ENCODE peak calls at places on chromosomes 12 and 14, in seven cellular contexts. Z is AG08395; W is cardiac muscle cell; C is K562; N is mammary epithelial cell; U is activated CD8-positive, alpha-beta memory T cell treated with anti-CD3 and anti-CD28 coated beads for 1 hour; T is foreskin melanocyte. J is an unnamed sample.

GRCh38 chr12:72134934-72135333 is 137.2 kb upstream of the TRHDE start:
- DNase-seq in U (no peak), N (peak), C (no peak), Z (no peak), T (no peak), W (no peak), J (no peak)

GRCh38 chr14:100293497-100294212 is 12.6 kb downstream of the SLC25A29 start:
- DNase-seq in N (no peak), W (no peak), C (no peak), U (no peak), Z (no peak), T (no peak), J (peak)

GRCh38 chr12:50514526-50515276 is 9.9 kb downstream of the DIP2B start:
- DNase-seq in T (no peak), N (no peak), Z (no peak), U (no peak), W (no peak), C (no peak), J (no peak)

GRCh38 chr12:100472325-100472724 is 1.3 kb upstream of the NR1H4 start:
- DNase-seq in Z (no peak), T (no peak), C (no peak), N (no peak), W (peak), U (no peak), J (no peak)

GRCh38 chr14:53304726-53305381 is 151.7 kb upstream of the DDHD1 start:
- DNase-seq in T (no peak), U (no peak), Z (no peak), N (no peak), C (no peak), W (no peak), J (no peak)

GRCh38 chr14:64706119-64706465 is 1.9 kb downstream of the PLEKHG3 start:
- DNase-seq in U (no peak), T (no peak), C (no peak), W (no peak), Z (no peak), N (no peak), J (no peak)

GRCh38 chr12:104828015-104828414 is 130.1 kb downstream of the SLC41A2 start:
- DNase-seq in Z (no peak), T (no peak), C (no peak), W (no peak), U (no peak), N (peak), J (no peak)

GRCh38 chr12:105485321-105485910 is 154.9 kb downstream of the C12orf75 start:
- DNase-seq in W (peak), U (no peak), T (no peak), N (no peak), Z (no peak), C (no peak), J (no peak)

GRCh38 chr12:120102189-120103043 is 14.1 kb downstream of the RAB35 start:
- DNase-seq in T (no peak), W (no peak), Z (no peak), U (no peak), N (no peak), C (no peak), J (no peak)

GRCh38 chr12:31118347-31118830 is 44.7 kb downstream of the DDX11 start:
- DNase-seq in W (no peak), N (no peak), C (peak), T (peak), Z (peak), U (no peak), J (no peak)

GRCh38 chr12:52496590-52497071 is 3.6 kb upstream of the KRT6A start:
- DNase-seq in C (no peak), U (no peak), N (peak), Z (peak), W (peak), T (no peak), J (no peak)

GRCh38 chr14:75558440-75558839 is 20.0 kb upstream of the FLVCR2 start:
- DNase-seq in C (no peak), Z (no peak), N (no peak), U (no peak), T (no peak), W (no peak), J (no peak)

GRCh38 chr12:12872934-12873275 is 18.5 kb upstream of the GPRC5A start:
- DNase-seq in W (no peak), Z (no peak), T (no peak), N (peak), C (no peak), U (no peak), J (no peak)

GRCh38 chr14:81435578-81436295 is 35.6 kb upstream of the STON2 start:
- DNase-seq in U (no peak), W (peak), N (peak), Z (peak), T (no peak), C (peak), J (peak)

GRCh38 chr12:123398918-123399617 is 15.1 kb downstream of the KMT5A start:
- DNase-seq in U (no peak), N (no peak), Z (peak), C (no peak), W (no peak), T (no peak), J (no peak)

GRCh38 chr14:78709795-78710569 is 539.8 kb downstream of the NRXN3 start:
- DNase-seq in W (no peak), T (peak), U (no peak), Z (no peak), N (no peak), C (no peak), J (no peak)

GRCh38 chr14:103542545-103543088 is 13.6 kb downstream of the TRMT61A start:
- DNase-seq in N (no peak), U (no peak), C (no peak), T (no peak), W (no peak), Z (peak), J (no peak)

GRCh38 chr12:91191516-91192111 is 9.0 kb upstream of the DCN start:
- DNase-seq in Z (no peak), C (no peak), N (no peak), W (no peak), U (no peak), T (no peak), J (no peak)

GRCh38 chr12:60201891-60202290 is 606.1 kb downstream of the SLC16A7 start:
- DNase-seq in Z (no peak), W (peak), N (no peak), T (no peak), C (no peak), U (no peak), J (no peak)

GRCh38 chr14:100557658-100558057 is 29.6 kb downstream of the BEGAIN start:
- DNase-seq in N (no peak), T (no peak), Z (no peak), U (no peak), W (no peak), C (no peak), J (no peak)

GRCh38 chr14:50113381-50113811 is 3.0 kb downstream of the VCPKMT start:
- DNase-seq in N (no peak), T (no peak), Z (no peak), C (no peak), W (no peak), U (no peak), J (no peak)

GRCh38 chr14:33475623-33476022 is 475.3 kb downstream of the EGLN3 start:
- DNase-seq in C (no peak), W (peak), Z (no peak), U (no peak), N (peak), T (peak), J (peak)

GRCh38 chr12:34287986-34288962 is 266.0 kb downstream of the ALG10 start:
- DNase-seq in W (no peak), N (no peak), C (no peak), U (no peak), Z (no peak), T (no peak), J (no peak)

GRCh38 chr12:94525951-94526350 is 66.3 kb upstream of the CEP83 start:
- DNase-seq in T (no peak), Z (no peak), U (no peak), W (no peak), C (no peak), N (no peak), J (no peak)

GRCh38 chr12:43180242-43180641 is 371.8 kb downstream of the ADAMTS20 start:
- DNase-seq in C (no peak), N (no peak), W (no peak), U (no peak), Z (no peak), T (no peak), J (no peak)

GRCh38 chr14:77158175-77158908 is 16.8 kb upstream of the ZDHHC22 start:
- DNase-seq in T (no peak), W (peak), Z (peak), C (peak), N (peak), U (no peak), J (no peak)

GRCh38 chr14:58455593-58456265 is 28.2 kb downstream of the KIAA0586 start:
- DNase-seq in U (no peak), W (no peak), C (no peak), T (peak), N (peak), Z (no peak), J (no peak)

GRCh38 chr12:12336049-12336411 is 14.0 kb downstream of the MANSC1 start:
- DNase-seq in N (peak), C (no peak), W (peak), Z (no peak), U (no peak), T (no peak), J (no peak)